ENCODE peak calls at places on chromosomes 3 and 15, in seven cellular contexts. One of them, this sample, is unnamed.
A peak's percentile ranks its signal among the peaks of the same experiment; 100 is the strongest.

GRCh38 chr3:51024765-51025681 is 350.3 kb downstream of the DOCK3 start:
- DNase-seq in K562: no peak
- DNase-seq in H1: no peak
- DNase-seq in SK-N-SH: no peak
- DNase-seq in GM12878: no peak
- DNase-seq in HepG2: no peak
- DNase-seq in HCT116: no peak
- DNase-seq in this sample: no peak

GRCh38 chr3:152308475-152308844 is 39.7 kb downstream of the MBNL1 start:
- DNase-seq in K562: no peak
- DNase-seq in H1: no peak
- DNase-seq in SK-N-SH: no peak
- DNase-seq in GM12878: no peak
- DNase-seq in HepG2: no peak
- DNase-seq in HCT116: no peak
- DNase-seq in this sample: no peak

GRCh38 chr3:120440762-120441161 is 10.0 kb downstream of the FSTL1 start:
- DNase-seq in K562: no peak
- DNase-seq in H1: no peak
- DNase-seq in SK-N-SH: no peak
- DNase-seq in GM12878: no peak
- DNase-seq in HepG2: no peak
- DNase-seq in HCT116: no peak
- DNase-seq in this sample: no peak

GRCh38 chr15:78070049-78070698 is 7.3 kb downstream of the TBC1D2B start:
- DNase-seq in K562: no peak
- DNase-seq in H1: no peak
- DNase-seq in SK-N-SH: no peak
- DNase-seq in GM12878: no peak
- DNase-seq in HepG2: no peak
- DNase-seq in HCT116: no peak
- DNase-seq in this sample: peak; percentile 35

GRCh38 chr15:100383302-100384107 is 41.7 kb upstream of the ADAMTS17 start:
- DNase-seq in K562: no peak
- DNase-seq in H1: peak; percentile 51
- DNase-seq in SK-N-SH: peak; percentile 45
- DNase-seq in GM12878: no peak
- DNase-seq in HepG2: peak; percentile 41
- DNase-seq in HCT116: peak; percentile 8
- DNase-seq in this sample: no peak

GRCh38 chr15:74400915-74401757 is 32.6 kb downstream of the SEMA7A start:
- DNase-seq in K562: no peak
- DNase-seq in H1: no peak
- DNase-seq in SK-N-SH: no peak
- DNase-seq in GM12878: peak; percentile 75
- DNase-seq in HepG2: no peak
- DNase-seq in HCT116: no peak
- DNase-seq in this sample: no peak

GRCh38 chr3:66606868-66607267 is 106.0 kb upstream of the LRIG1 start:
- DNase-seq in K562: peak; percentile 12
- DNase-seq in H1: no peak
- DNase-seq in SK-N-SH: no peak
- DNase-seq in GM12878: no peak
- DNase-seq in HepG2: no peak
- DNase-seq in HCT116: no peak
- DNase-seq in this sample: no peak

GRCh38 chr3:158107508-158108095 is 1.4 kb upstream of the SHOX2 start:
- DNase-seq in K562: no peak
- DNase-seq in H1: no peak
- DNase-seq in SK-N-SH: no peak
- DNase-seq in GM12878: no peak
- DNase-seq in HepG2: no peak
- DNase-seq in HCT116: no peak
- DNase-seq in this sample: peak; percentile 33

GRCh38 chr3:108820586-108820985 is 2.0 kb upstream of the TRAT1 start:
- DNase-seq in K562: no peak
- DNase-seq in H1: no peak
- DNase-seq in SK-N-SH: no peak
- DNase-seq in GM12878: no peak
- DNase-seq in HepG2: no peak
- DNase-seq in HCT116: no peak
- DNase-seq in this sample: no peak

GRCh38 chr15:67100808-67101581 is 35.6 kb downstream of the SMAD3 start:
- DNase-seq in K562: no peak
- DNase-seq in H1: no peak
- DNase-seq in SK-N-SH: no peak
- DNase-seq in GM12878: peak; percentile 82
- DNase-seq in HepG2: no peak
- DNase-seq in HCT116: no peak
- DNase-seq in this sample: no peak

GRCh38 chr3:6578526-6578925 is 282.4 kb upstream of the GRM7 start:
- DNase-seq in K562: no peak
- DNase-seq in H1: no peak
- DNase-seq in SK-N-SH: no peak
- DNase-seq in GM12878: no peak
- DNase-seq in HepG2: no peak
- DNase-seq in HCT116: no peak
- DNase-seq in this sample: no peak

GRCh38 chr15:26729581-26729980 is 43.3 kb downstream of the GABRB3 start:
- DNase-seq in K562: no peak
- DNase-seq in H1: peak; percentile 37
- DNase-seq in SK-N-SH: no peak
- DNase-seq in GM12878: no peak
- DNase-seq in HepG2: no peak
- DNase-seq in HCT116: no peak
- DNase-seq in this sample: no peak

GRCh38 chr3:7793786-7794185 is 707.8 kb upstream of the LMCD1 start:
- DNase-seq in K562: no peak
- DNase-seq in H1: no peak
- DNase-seq in SK-N-SH: no peak
- DNase-seq in GM12878: no peak
- DNase-seq in HepG2: no peak
- DNase-seq in HCT116: no peak
- DNase-seq in this sample: no peak

GRCh38 chr3:73786346-73786807 is 161.6 kb upstream of the PDZRN3 start:
- DNase-seq in K562: no peak
- DNase-seq in H1: no peak
- DNase-seq in SK-N-SH: no peak
- DNase-seq in GM12878: no peak
- DNase-seq in HepG2: no peak
- DNase-seq in HCT116: no peak
- DNase-seq in this sample: peak; percentile 22

GRCh38 chr15:97678677-97679076 is 281.8 kb upstream of the ARRDC4 start:
- DNase-seq in K562: no peak
- DNase-seq in H1: no peak
- DNase-seq in SK-N-SH: no peak
- DNase-seq in GM12878: no peak
- DNase-seq in HepG2: no peak
- DNase-seq in HCT116: no peak
- DNase-seq in this sample: no peak

GRCh38 chr3:65107174-65107573 is 419.4 kb upstream of the ADAMTS9 start:
- DNase-seq in K562: no peak
- DNase-seq in H1: no peak
- DNase-seq in SK-N-SH: no peak
- DNase-seq in GM12878: no peak
- DNase-seq in HepG2: no peak
- DNase-seq in HCT116: no peak
- DNase-seq in this sample: peak; percentile 72

GRCh38 chr3:191070201-191070600 is 128.8 kb upstream of the OSTN start:
- DNase-seq in K562: no peak
- DNase-seq in H1: no peak
- DNase-seq in SK-N-SH: no peak
- DNase-seq in GM12878: no peak
- DNase-seq in HepG2: no peak
- DNase-seq in HCT116: no peak
- DNase-seq in this sample: no peak

GRCh38 chr3:139457066-139457465 is 19.2 kb downstream of the RBP2 start:
- DNase-seq in K562: no peak
- DNase-seq in H1: no peak
- DNase-seq in SK-N-SH: no peak
- DNase-seq in GM12878: no peak
- DNase-seq in HepG2: no peak
- DNase-seq in HCT116: no peak
- DNase-seq in this sample: no peak

GRCh38 chr3:112464264-112464663 is 35.0 kb downstream of the BTLA start:
- DNase-seq in K562: no peak
- DNase-seq in H1: no peak
- DNase-seq in SK-N-SH: no peak
- DNase-seq in GM12878: peak; percentile 67
- DNase-seq in HepG2: no peak
- DNase-seq in HCT116: no peak
- DNase-seq in this sample: peak; percentile 11
- H3K4me3 ChIP-seq in K562: no peak overlapping the region
- H3K4me3 ChIP-seq in H1: no peak overlapping the region
- H3K4me3 ChIP-seq in SK-N-SH: no peak overlapping the region
- H3K4me3 ChIP-seq in GM12878: peak overlapping the region; percentile 16
- H3K4me3 ChIP-seq in HepG2: no peak overlapping the region
- H3K4me3 ChIP-seq in HCT116: no peak overlapping the region
- H3K4me3 ChIP-seq in this sample: no peak overlapping the region

DNA sequence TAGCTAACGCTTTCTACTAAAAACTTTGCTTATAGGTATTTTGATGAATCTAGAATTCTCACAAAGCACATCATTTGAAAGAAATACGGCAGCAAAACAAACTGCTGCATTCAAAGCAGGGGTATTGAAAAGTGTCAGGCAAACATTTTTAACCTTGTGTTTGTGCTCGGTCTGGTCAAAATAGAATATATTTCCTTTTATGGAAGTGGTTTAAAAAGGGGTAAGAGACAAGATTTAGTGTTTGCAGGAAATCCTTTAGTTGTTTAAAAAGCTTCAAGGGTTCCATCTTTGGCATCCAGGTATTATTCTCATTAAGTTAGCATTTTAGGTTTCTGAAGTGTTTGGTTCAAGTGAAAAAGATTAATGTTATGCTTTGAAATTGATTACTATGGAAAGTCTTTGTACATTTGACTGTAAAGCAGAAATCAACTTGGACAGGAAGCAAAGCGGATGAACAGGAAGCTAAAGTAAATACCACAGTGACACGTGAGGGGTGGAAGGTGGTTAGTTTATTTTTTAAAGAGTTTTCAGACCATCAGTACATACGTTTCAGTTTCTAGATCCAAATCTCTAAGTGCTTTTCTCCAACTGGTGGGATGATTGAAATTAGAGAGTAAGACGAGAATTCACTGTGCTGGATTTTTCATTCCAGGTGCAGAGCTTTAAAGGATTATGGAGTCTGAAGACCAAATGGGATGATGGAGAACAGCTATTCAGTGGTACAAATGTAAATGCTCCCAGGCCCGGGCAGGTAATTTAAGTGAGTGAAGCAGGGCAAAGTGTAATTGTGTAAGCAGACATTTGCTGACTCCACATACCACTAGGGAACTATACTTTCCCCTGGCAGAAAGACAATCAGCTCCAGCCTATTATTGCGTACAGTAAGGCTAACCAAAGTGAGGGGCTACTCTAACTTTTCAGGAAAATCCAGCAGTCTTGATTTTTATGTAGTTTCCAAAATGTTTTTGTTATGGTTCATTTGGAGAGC is 341.8 kb upstream of the TBL1XR1 start:
- DNase-seq in K562: no peak
- DNase-seq in H1: no peak
- DNase-seq in SK-N-SH: no peak
- DNase-seq in GM12878: peak; percentile 26
- DNase-seq in HepG2: peak; percentile 16
- DNase-seq in HCT116: no peak
- DNase-seq in this sample: peak; percentile 44
- TF ChIP-seq POLR2AphosphoS5 in K562: no peak
- TF ChIP-seq POLR2AphosphoS5 in H1: no peak
- TF ChIP-seq POLR2AphosphoS5 in SK-N-SH: no peak
- TF ChIP-seq POLR2AphosphoS5 in GM12878: no peak
- TF ChIP-seq POLR2AphosphoS5 in HepG2: no peak
- TF ChIP-seq POLR2AphosphoS5 in HCT116: no peak
- TF ChIP-seq POLR2AphosphoS5 in this sample: no peak

GRCh38 chr3:172627057-172627809 is 83.6 kb downstream of the NCEH1 start:
- DNase-seq in K562: no peak
- DNase-seq in H1: no peak
- DNase-seq in SK-N-SH: no peak
- DNase-seq in GM12878: no peak
- DNase-seq in HepG2: no peak
- DNase-seq in HCT116: no peak
- DNase-seq in this sample: peak; percentile 53

GRCh38 chr3:172622916-172623700 is 87.8 kb downstream of the NCEH1 start:
- DNase-seq in K562: no peak
- DNase-seq in H1: no peak
- DNase-seq in SK-N-SH: peak; percentile 41
- DNase-seq in GM12878: no peak
- DNase-seq in HepG2: no peak
- DNase-seq in HCT116: no peak
- DNase-seq in this sample: peak; percentile 88

GRCh38 chr3:172624999-172625398 is 85.9 kb downstream of the NCEH1 start:
- DNase-seq in K562: no peak
- DNase-seq in H1: no peak
- DNase-seq in SK-N-SH: no peak
- DNase-seq in GM12878: no peak
- DNase-seq in HepG2: no peak
- DNase-seq in HCT116: no peak
- DNase-seq in this sample: no peak

GRCh38 chr3:172625404-172625803 is 85.5 kb downstream of the NCEH1 start:
- DNase-seq in K562: no peak
- DNase-seq in H1: no peak
- DNase-seq in SK-N-SH: no peak
- DNase-seq in GM12878: no peak
- DNase-seq in HepG2: no peak
- DNase-seq in HCT116: no peak
- DNase-seq in this sample: no peak

GRCh38 chr3:172626241-172626640 is 84.6 kb downstream of the NCEH1 start:
- DNase-seq in K562: no peak
- DNase-seq in H1: no peak
- DNase-seq in SK-N-SH: no peak
- DNase-seq in GM12878: no peak
- DNase-seq in HepG2: no peak
- DNase-seq in HCT116: no peak
- DNase-seq in this sample: no peak
- TF ChIP-seq MAX in K562: no peak
- TF ChIP-seq MAX in H1: no peak
- TF ChIP-seq MAX in SK-N-SH: no peak
- TF ChIP-seq MAX in GM12878: no peak
- TF ChIP-seq MAX in HepG2: no peak
- TF ChIP-seq MAX in HCT116: no peak
- TF ChIP-seq MAX in this sample: no peak

DNA sequence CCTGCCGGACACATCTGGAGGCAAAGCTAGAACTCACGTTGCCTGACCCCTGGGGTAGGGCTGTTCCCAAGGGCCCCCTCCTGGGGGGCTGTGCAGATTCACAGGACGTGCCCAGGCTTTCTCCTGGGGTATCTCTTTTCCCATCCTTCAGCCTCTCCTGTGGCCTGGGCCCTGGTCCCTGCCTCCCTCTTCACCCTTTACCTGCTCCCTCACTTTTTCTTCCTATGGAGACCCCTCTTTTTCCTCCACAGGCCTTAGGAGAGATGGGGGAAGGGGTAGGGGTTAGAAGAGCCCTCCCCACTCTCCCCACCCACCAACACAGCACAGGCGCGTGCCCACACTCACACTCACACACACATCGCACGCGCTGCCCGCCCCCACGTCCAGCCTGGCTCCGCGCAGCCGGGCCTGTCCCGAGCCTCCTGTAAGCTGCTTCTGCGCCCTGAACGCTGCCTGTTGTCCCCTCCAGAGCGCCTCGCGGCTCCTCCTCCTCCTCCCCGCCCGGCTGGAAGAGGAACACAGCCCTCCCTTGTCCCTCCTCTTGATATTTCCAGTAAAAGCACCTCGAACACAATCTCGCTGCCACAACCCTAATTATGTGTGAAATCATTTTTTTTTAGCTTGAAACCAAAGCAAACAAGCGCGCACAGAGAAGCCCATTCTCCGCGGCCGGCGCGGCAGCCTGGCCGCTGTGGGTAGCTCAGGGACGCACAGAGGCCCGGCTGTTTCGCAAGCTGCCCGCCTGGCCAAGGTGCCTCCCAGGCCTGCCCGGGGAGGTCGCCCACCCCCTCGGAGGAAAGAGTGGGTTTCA is 33.9 kb upstream of the ACAN start:
- DNase-seq in K562: no peak
- DNase-seq in H1: peak; percentile 69
- DNase-seq in SK-N-SH: peak; percentile 44
- DNase-seq in GM12878: no peak
- DNase-seq in HepG2: no peak
- DNase-seq in HCT116: no peak
- DNase-seq in this sample: no peak
- H3K4me3 ChIP-seq in K562: no peak overlapping the region
- H3K4me3 ChIP-seq in H1: peak overlapping the region; percentile 42
- H3K4me3 ChIP-seq in SK-N-SH: no peak overlapping the region
- H3K4me3 ChIP-seq in GM12878: no peak overlapping the region
- H3K4me3 ChIP-seq in HepG2: no peak overlapping the region
- H3K4me3 ChIP-seq in HCT116: no peak overlapping the region
- H3K4me3 ChIP-seq in this sample: no peak overlapping the region